ENCODE peak calls at places on chromosome 9, in six cellular contexts. V is ovary, J is colonic mucosa, I is adrenal gland, N is IMR-90, E is psoas muscle. A is an unnamed sample.

GRCh38 chr9:137308102-137308619 is 6.1 kb upstream of the NRARP start:
- DNase-seq in J (no peak), N (no peak), V (peak; percentile 7), I (no peak), E (peak; percentile 48), A (no peak)

GRCh38 chr9:135586601-135587109 is 25.1 kb downstream of the PAEP start:
- DNase-seq in J (no peak), I (peak; percentile 40), E (peak; percentile 11), N (no peak), V (no peak), A (no peak)

GRCh38 chr9:109745335-109746283 is 34.4 kb upstream of the PALM2AKAP2 start:
- DNase-seq in I (peak; percentile 64), V (no peak), J (peak; percentile 54), N (peak; percentile 75), E (no peak), A (no peak)

GRCh38 chr9:107281164-107281563 is 1.9 kb upstream of the RAD23B start:
- DNase-seq in V (no peak), I (no peak), J (no peak), E (no peak), N (no peak), A (no peak)

GRCh38 chr9:134356496-134357470 is 30.5 kb downstream of the RXRA start:
- DNase-seq in E (no peak), V (no peak), N (no peak), I (peak; percentile 71), J (peak; percentile 73), A (no peak)

GRCh38 chr9:89477395-89477794 is 20.5 kb downstream of the SEMA4D start:
- DNase-seq in I (no peak), J (no peak), E (no peak), V (no peak), N (no peak), A (no peak)

GRCh38 chr9:108290839-108291585 is 564.8 kb downstream of the ACTL7B start:
- DNase-seq in V (no peak), I (no peak), J (no peak), N (no peak), E (no peak), A (no peak)

GRCh38 chr9:135455401-135456030 is 24.1 kb upstream of the PPP1R26 start:
- DNase-seq in I (no peak), V (no peak), E (no peak), N (no peak), J (no peak), A (no peak)

GRCh38 chr9:94164756-94165549 is 80.7 kb downstream of the PTPDC1 start:
- DNase-seq in I (no peak), E (no peak), V (no peak), J (no peak), N (no peak), A (no peak)

GRCh38 chr9:19102181-19102630 is 498 bp downstream of the HAUS6 start:
- DNase-seq in V (peak; percentile 30), N (peak; percentile 16), J (peak; percentile 46), E (peak; percentile 67), I (no peak), A (no peak)

GRCh38 chr9:21974542-21975409 is 19.4 kb downstream of the CDKN2A start:
- DNase-seq in N (peak; percentile 57), J (no peak), I (peak; percentile 70), E (peak; percentile 53), V (peak; percentile 18), A (no peak)

GRCh38 chr9:5582835-5583195 is 46.1 kb upstream of the RIC1 start:
- DNase-seq in E (no peak), V (peak; percentile 15), J (no peak), I (no peak), N (peak; percentile 89), A (no peak)

GRCh38 chr9:116073826-116074225 is 79.8 kb upstream of the PAPPA start:
- DNase-seq in N (peak; percentile 67), V (no peak), I (no peak), E (no peak), J (no peak), A (no peak)

GRCh38 chr9:125393426-125393825 is 131.8 kb downstream of the GAPVD1 start:
- DNase-seq in J (no peak), E (no peak), V (no peak), I (no peak), N (peak; percentile 71), A (no peak)

GRCh38 chr9:120210301-120210700 is 369.7 kb downstream of the CDK5RAP2 start:
- DNase-seq in V (no peak), J (no peak), N (no peak), E (no peak), I (no peak), A (no peak)

GRCh38 chr9:129138476-129139232 is 27.4 kb downstream of the PTPA start:
- DNase-seq in V (peak; percentile 62), J (peak; percentile 42), N (peak; percentile 40), E (peak; percentile 75), I (peak; percentile 89), A (no peak)

GRCh38 chr9:88747768-88748167 is 212.8 kb downstream of the NXNL2 start:
- DNase-seq in N (peak; percentile 96), I (peak; percentile 81), J (peak; percentile 33), E (peak; percentile 58), V (no peak), A (no peak)

GRCh38 chr9:35518212-35518917 is 28.5 kb downstream of the RUSC2 start:
- DNase-seq in J (no peak), V (no peak), I (peak; percentile 71), N (peak; percentile 94), E (peak; percentile 57), A (no peak)

GRCh38 chr9:133205996-133206931 is 2.8 kb downstream of the OBP2B start:
- DNase-seq in J (no peak), N (no peak), I (peak; percentile 29), V (no peak), E (peak; percentile 48), A (no peak)

GRCh38 chr9:87684627-87685204 is 41.2 kb upstream of the CTSL start:
- DNase-seq in J (peak; percentile 73), I (peak; percentile 83), E (peak; percentile 56), V (peak; percentile 69), N (peak; percentile 24), A (peak; percentile 53)

GRCh38 chr9:37732086-37732744 is 21.4 kb upstream of the TRMT10B start:
- DNase-seq in V (no peak), E (no peak), I (no peak), J (no peak), N (no peak), A (no peak)

GRCh38 chr9:122366074-122366672 is 4.7 kb upstream of the PTGS1 start:
- DNase-seq in V (no peak), I (no peak), J (no peak), E (no peak), N (peak; percentile 88), A (no peak)

GRCh38 chr9:136385015-136385414 is 11.5 kb upstream of the CARD9 start:
- DNase-seq in N (no peak), J (no peak), V (no peak), E (no peak), I (no peak), A (no peak)

GRCh38 chr9:9412241-9412640 is 1200.6 kb downstream of the PTPRD start:
- DNase-seq in J (no peak), V (no peak), N (no peak), I (no peak), E (no peak), A (no peak)

GRCh38 chr9:137048655-137049543 is 2.9 kb upstream of the NPDC1 start:
- DNase-seq in N (no peak), I (no peak), V (no peak), J (no peak), E (no peak), A (no peak)

GRCh38 chr9:4826417-4827166 is 33.8 kb downstream of the RCL1 start:
- DNase-seq in V (no peak), E (no peak), I (no peak), J (no peak), N (peak; percentile 60), A (no peak)

GRCh38 chr9:8486095-8486494 is 686.5 kb upstream of the DMAC1 start:
- DNase-seq in J (peak; percentile 45), E (peak; percentile 50), I (no peak), V (peak; percentile 9), N (no peak), A (no peak)

GRCh38 chr9:79256691-79257213 is 315.0 kb upstream of the TLE4 start:
- DNase-seq in N (peak; percentile 43), I (no peak), E (no peak), J (no peak), V (no peak), A (peak; percentile 29)

GRCh38 chr9:130391863-130392262 is 52.9 kb upstream of the ASS1 start:
- DNase-seq in N (no peak), I (no peak), E (no peak), V (no peak), J (peak; percentile 38), A (no peak)

DNA sequence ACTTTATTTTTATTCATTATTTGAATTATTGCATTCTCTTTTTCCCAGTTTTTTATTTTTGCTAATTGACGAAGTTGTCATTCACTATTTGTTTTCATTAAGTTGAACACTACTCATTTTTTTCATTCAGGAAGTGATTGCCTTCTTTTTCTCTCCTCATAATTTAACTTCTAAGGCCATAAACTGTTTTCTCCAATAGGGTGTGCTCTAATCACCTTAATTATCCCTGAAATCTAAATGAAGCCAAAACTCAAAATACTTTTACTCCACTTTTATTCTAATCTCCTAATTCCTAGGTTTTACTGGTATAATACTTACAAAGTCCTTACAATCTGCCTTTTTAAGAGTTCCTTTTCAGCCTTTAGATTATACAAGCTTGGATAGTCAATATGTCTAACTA is 2.9 kb upstream of the OR13C2 start:
- DNase-seq in J (no peak), E (no peak), I (no peak), N (no peak), V (no peak), A (no peak)
- TF ChIP-seq CTCF in J (no peak), E (no peak), I (no peak), N (peak; percentile 19), V (no peak), A (peak; percentile 26)

DNA sequence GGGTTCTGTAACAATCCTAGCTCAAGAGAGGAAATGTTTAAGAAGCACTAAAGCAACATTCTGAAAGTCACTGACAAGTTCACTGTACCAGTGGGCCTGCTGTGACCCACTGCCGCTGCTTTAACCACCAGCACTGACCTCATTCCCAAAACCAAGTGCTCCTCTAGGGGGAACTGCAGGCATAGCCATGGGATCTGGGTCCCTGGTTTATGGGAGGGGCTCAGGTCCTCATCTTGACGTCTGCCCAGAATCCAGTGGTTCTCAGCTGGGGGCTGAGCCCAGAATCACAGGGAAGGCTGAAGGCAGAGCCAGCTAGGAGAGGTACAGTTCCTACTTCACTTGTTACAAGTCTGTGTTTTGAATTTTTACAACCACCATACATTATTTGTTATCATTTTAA is 36.1 kb upstream of the SLC2A8 start:
- DNase-seq in E (no peak), I (peak; percentile 62), J (no peak), N (peak; percentile 20), V (no peak), A (no peak)
- TF ChIP-seq CTCF in E (no peak), I (peak; percentile 29), J (no peak), N (peak; percentile 37), V (no peak), A (peak; percentile 23)

DNA sequence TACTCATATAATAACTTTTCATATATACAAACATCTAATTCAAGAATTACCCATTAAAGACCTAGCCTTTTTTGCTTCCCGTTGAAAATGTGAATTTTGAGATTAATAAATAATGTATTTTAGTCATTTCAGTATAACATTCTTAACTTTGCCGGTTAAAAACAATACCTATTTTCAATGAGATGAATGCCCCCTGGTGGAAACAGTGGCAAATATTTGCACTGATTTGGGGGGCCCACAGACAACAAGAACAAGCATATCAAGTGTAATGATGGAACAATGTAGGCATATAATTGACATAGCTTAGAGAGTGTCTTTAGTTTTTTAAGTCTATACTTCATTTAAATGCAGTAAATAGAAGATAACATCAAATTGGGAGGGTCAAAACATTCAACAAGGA is 111.9 kb downstream of the NTRK2 start:
- DNase-seq in N (no peak), E (no peak), V (no peak), I (no peak), J (no peak), A (no peak)
- TF ChIP-seq CTCF in N (peak; percentile 44), E (peak; percentile 20), V (peak; percentile 28), I (peak; percentile 29), J (no peak), A (peak; percentile 58)

GRCh38 chr9:12988259-12988658 is 213.4 kb downstream of the LURAP1L start:
- DNase-seq in J (no peak), E (no peak), V (no peak), N (no peak), I (no peak), A (no peak)
- TF ChIP-seq CTCF in J (no peak), E (no peak), V (no peak), N (no peak), I (no peak), A (no peak)

A was measured in neural crest cell.